ENCODE peak calls at places on chromosomes 2 and 18, in six cellular contexts. K is IMR-90, W is AG09309, G is lower leg skin, Z is ovary, B is GM23338. D is an unnamed sample.

GRCh38 chr2:204152616-204153015 is 216.1 kb downstream of the ICOS start:
- DNase-seq in W (no peak), B (no peak), K (no peak), G (no peak), Z (no peak), D (peak)

GRCh38 chr2:232293191-232293590 is 85.4 kb upstream of the ALPP start:
- DNase-seq in B (peak), K (no peak), Z (no peak), G (no peak), W (no peak), D (no peak)

GRCh38 chr18:58205087-58205779 is 161.2 kb downstream of the NEDD4L start:
- DNase-seq in G (no peak), W (peak), Z (no peak), K (peak), B (no peak), D (no peak)

GRCh38 chr2:67135201-67135600 is 261.9 kb upstream of the ETAA1 start:
- DNase-seq in Z (no peak), G (no peak), W (no peak), B (no peak), K (no peak), D (no peak)

GRCh38 chr18:31942301-31942998 is 478 bp downstream of the TRAPPC8 start:
- DNase-seq in W (no peak), K (peak), G (peak), B (peak), Z (no peak), D (no peak)

GRCh38 chr18:13159579-13159978 is 59.0 kb upstream of the LDLRAD4 start:
- DNase-seq in B (peak), K (peak), W (peak), Z (no peak), G (no peak), D (no peak)

GRCh38 chr2:224360801-224361251 is 41.1 kb downstream of the FAM124B start:
- DNase-seq in Z (no peak), W (no peak), K (no peak), B (no peak), G (no peak), D (peak)

GRCh38 chr2:132795220-132795619 is 125.2 kb upstream of the LYPD1 start:
- DNase-seq in K (peak), G (no peak), B (no peak), W (no peak), Z (no peak), D (no peak)

GRCh38 chr2:42618972-42619371 is 50.5 kb downstream of the MTA3 start:
- DNase-seq in K (peak), Z (no peak), B (no peak), G (no peak), W (peak), D (peak)

GRCh38 chr2:75260946-75261345 is 61.6 kb upstream of the TACR1 start:
- DNase-seq in W (no peak), K (no peak), B (no peak), G (no peak), Z (no peak), D (no peak)

GRCh38 chr18:140670-141266 is 17.6 kb upstream of the USP14 start:
- DNase-seq in Z (no peak), G (no peak), W (no peak), K (no peak), B (no peak), D (no peak)

GRCh38 chr2:102436284-102436683 is 13.3 kb downstream of the IL18RAP start:
- DNase-seq in K (peak), W (no peak), B (no peak), Z (no peak), G (no peak), D (no peak)

GRCh38 chr2:226247289-226248275 is 552.0 kb downstream of the IRS1 start:
- DNase-seq in G (no peak), W (no peak), Z (no peak), K (peak), B (no peak), D (no peak)

GRCh38 chr2:211035548-211036185 is 479.3 kb downstream of the CPS1 start:
- DNase-seq in W (no peak), B (peak), G (no peak), Z (no peak), K (peak), D (no peak)

GRCh38 chr2:204544961-204545860 is at the start of gene PARD3B:
- DNase-seq in Z (peak), G (peak), W (no peak), B (peak), K (peak), D (no peak)

GRCh38 chr2:132581917-132582316 is 88.1 kb downstream of the LYPD1 start:
- DNase-seq in B (no peak), W (no peak), K (no peak), G (no peak), Z (no peak), D (no peak)

GRCh38 chr2:211251016-211251415 is 694.6 kb downstream of the CPS1 start:
- DNase-seq in Z (no peak), B (no peak), W (no peak), K (no peak), G (no peak), D (no peak)

GRCh38 chr2:62589691-62590356 is 83.8 kb upstream of the TMEM17 start:
- DNase-seq in W (no peak), B (no peak), K (no peak), G (no peak), Z (no peak), D (no peak)

GRCh38 chr2:167581961-167582574 is 665.3 kb downstream of the STK39 start:
- DNase-seq in G (no peak), B (no peak), K (peak), Z (no peak), W (no peak), D (no peak)

GRCh38 chr2:3776311-3776710 is 72.9 kb downstream of the DCDC2C start:
- DNase-seq in Z (no peak), B (no peak), W (no peak), G (peak), K (no peak), D (no peak)

GRCh38 chr2:134141598-134142340 is 112.1 kb upstream of the MGAT5 start:
- DNase-seq in B (peak), G (no peak), W (no peak), Z (no peak), K (no peak), D (no peak)

GRCh38 chr18:33231474-33232317 is 208.8 kb downstream of the CCDC178 start:
- DNase-seq in B (peak), G (peak), K (peak), W (no peak), Z (peak), D (peak)

GRCh38 chr2:3114406-3115185 is 263.0 kb downstream of the EIPR1 start:
- DNase-seq in W (no peak), K (no peak), G (peak), Z (no peak), B (no peak), D (no peak)

GRCh38 chr2:112006076-112006410 is 49.0 kb upstream of the TMEM87B start:
- DNase-seq in K (peak), B (no peak), Z (no peak), G (no peak), W (peak), D (peak)

GRCh38 chr2:101478561-101479001 is 3.7 kb upstream of the RFX8 start:
- DNase-seq in Z (no peak), K (peak), W (no peak), B (peak), G (no peak), D (no peak)

GRCh38 chr2:74333175-74333574 is 10.0 kb downstream of the SLC4A5 start:
- DNase-seq in G (no peak), B (peak), Z (no peak), W (peak), K (peak), D (no peak)

GRCh38 chr2:17257194-17257909 is 260.9 kb downstream of the RAD51AP2 start:
- DNase-seq in Z (no peak), W (peak), G (no peak), B (no peak), K (peak), D (no peak)

GRCh38 chr2:31297751-31298150 is 63.8 kb downstream of the EHD3 start:
- DNase-seq in W (no peak), K (peak), G (no peak), B (no peak), Z (no peak), D (no peak)

GRCh38 chr2:112939425-112939824 is 28.5 kb downstream of the IL37 start:
- DNase-seq in B (no peak), W (no peak), G (no peak), K (no peak), Z (no peak), D (no peak)

GRCh38 chr2:207819839-207820784 is 50.4 kb upstream of the FZD5 start:
- DNase-seq in B (no peak), W (no peak), Z (peak), K (no peak), G (no peak), D (no peak)

GRCh38 chr2:69493268-69493667 is 56.0 kb upstream of the NFU1 start:
- DNase-seq in W (no peak), B (peak), K (no peak), Z (no peak), G (no peak), D (no peak)

GRCh38 chr2:12534646-12535263 is 182.0 kb upstream of the TRIB2 start:
- DNase-seq in B (peak), K (peak), Z (no peak), W (peak), G (no peak), D (peak)

DNA sequence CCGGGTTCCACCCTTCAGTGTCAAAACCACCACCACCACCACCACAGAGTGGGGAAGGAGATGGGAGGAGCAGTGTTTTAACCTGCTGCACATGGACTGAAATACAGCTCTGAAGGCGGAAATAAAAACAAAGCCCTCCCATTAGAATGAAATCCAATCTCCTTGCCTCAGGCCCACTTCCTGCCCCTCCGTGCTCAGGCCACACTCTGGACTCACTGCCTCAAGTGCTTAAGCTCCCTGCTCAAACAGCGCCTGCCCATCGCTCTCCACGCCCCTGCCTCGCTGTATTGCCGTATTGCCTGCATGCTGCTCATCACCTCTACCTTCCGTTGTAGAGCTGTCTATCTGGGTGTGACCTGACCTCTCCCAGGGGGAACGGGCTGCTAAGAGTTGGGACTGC is 31.5 kb upstream of the NEB start:
- DNase-seq in Z (no peak), G (no peak), K (no peak), B (peak), W (no peak), D (no peak)
- H3K4me3 ChIP-seq in Z (no peak), G (no peak), K (no peak), B (no peak), W (no peak), D (no peak)

GRCh38 chr2:29015701-29016470 is 34.8 kb downstream of the TOGARAM2 start:
- DNase-seq in G (no peak), W (no peak), Z (peak), K (no peak), B (no peak), D (no peak)
- H3K4me3 ChIP-seq in G (no peak), W (no peak), Z (no peak), K (no peak), B (no peak), D (no peak)

DNA sequence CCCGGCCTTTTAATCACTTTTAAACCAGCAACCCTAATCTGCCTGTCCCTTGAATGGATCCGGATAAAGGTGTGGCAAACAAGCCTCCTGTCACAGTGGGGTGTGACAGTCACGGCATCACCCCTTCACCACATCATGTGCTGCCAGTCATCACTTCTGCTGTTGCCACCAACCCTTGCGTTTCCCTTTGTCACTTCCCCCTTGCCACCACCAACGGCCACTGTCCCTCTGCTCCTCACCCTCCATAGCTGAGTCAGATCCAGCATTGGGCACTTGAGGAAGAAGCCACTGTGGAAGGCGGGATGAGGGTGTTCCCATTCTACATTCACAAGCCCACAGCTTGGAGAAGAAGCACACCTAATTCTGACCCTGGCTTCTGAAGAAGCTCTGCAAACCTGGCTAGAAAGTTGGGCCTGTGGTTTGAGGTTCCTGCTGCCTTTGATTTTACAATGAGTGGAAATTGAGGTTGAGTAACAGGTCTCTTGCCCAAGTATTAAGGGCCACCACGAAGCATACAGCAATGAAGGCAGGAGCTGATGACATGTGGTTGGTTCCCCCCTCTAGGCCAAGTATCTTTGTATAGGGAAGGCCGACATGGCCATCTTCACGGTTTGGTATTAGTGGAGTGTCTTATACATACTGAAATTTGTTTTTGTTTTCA is 22.9 kb upstream of the DARS1 start:
- DNase-seq in B (no peak), K (no peak), Z (no peak), W (no peak), G (peak), D (no peak)
- H3K4me3 ChIP-seq in B (no peak), K (no peak), Z (no peak), W (no peak), G (no peak), D (no peak)

GRCh38 chr2:63819256-63819655 is 22.4 kb upstream of the UGP2 start:
- DNase-seq in K (no peak), Z (no peak), B (no peak), G (no peak), W (no peak), D (no peak)
- H3K4me3 ChIP-seq in K (no peak), Z (no peak), B (no peak), G (no peak), W (no peak), D (no peak)

GRCh38 chr2:44779793-44780192 is 161.7 kb upstream of the SIX3 start:
- DNase-seq in K (no peak), B (no peak), G (no peak), W (no peak), Z (no peak), D (no peak)

GRCh38 chr2:44778671-44779476 is 162.6 kb upstream of the SIX3 start:
- DNase-seq in K (no peak), W (no peak), Z (no peak), B (peak), G (no peak), D (no peak)

GRCh38 chr2:44776924-44777480 is 164.5 kb upstream of the SIX3 start:
- DNase-seq in G (no peak), Z (no peak), K (no peak), W (no peak), B (no peak), D (no peak)

GRCh38 chr2:44778221-44778654 is 163.3 kb upstream of the SIX3 start:
- DNase-seq in Z (no peak), B (peak), G (no peak), K (no peak), W (no peak), D (no peak)

GRCh38 chr2:44777542-44777941 is 164.0 kb upstream of the SIX3 start:
- DNase-seq in Z (no peak), K (no peak), G (no peak), W (no peak), B (peak), D (no peak)
- H3K4me3 ChIP-seq in Z (no peak), K (no peak), G (no peak), W (no peak), B (peak), D (peak)

DNA sequence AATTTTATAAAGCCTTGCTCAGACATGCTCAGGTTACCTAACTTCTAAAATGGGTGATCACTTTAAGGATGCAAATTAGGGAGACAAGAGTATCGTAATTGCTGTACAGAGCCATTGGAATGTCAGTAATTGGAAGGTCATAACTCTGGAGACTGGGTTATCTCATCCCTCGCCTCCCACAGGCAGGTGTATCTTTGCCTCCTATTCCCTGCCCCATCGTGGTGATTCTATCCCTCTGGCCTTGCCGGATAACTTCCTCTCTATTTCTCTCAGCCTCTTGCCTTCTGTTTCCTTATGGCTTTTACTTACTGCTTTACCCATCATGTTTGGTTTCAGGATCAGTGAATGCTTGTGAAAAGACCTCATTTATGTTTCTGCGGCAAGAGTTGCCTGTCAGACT is 2.5 kb downstream of the PDK1 start:
- DNase-seq in G (no peak), W (no peak), B (no peak), Z (no peak), K (no peak), D (no peak)
- H3K4me3 ChIP-seq in G (no peak), W (no peak), B (no peak), Z (no peak), K (peak), D (no peak)